ENCODE peak calls at places on chromosomes 1 and 21, in five cellular contexts. Q is pulmonary artery endothelial cell, M is B cell, T is C1 segment of cervical spinal cord, P is skeletal muscle cell. C is an unnamed sample.

GRCh38 chr1:34066921-34067603 is 98.0 kb downstream of the CSMD2 start:
- DNase-seq in Q (no peak), M (no peak), T (no peak), P (peak), C (no peak)

GRCh38 chr21:44871576-44872265 is 1.8 kb downstream of the PTTG1IP start:
- DNase-seq in Q (no peak), M (no peak), T (peak), P (no peak), C (no peak)

GRCh38 chr1:15154480-15155036 is 1.0 kb downstream of the TMEM51 start:
- DNase-seq in Q (no peak), M (no peak), T (no peak), P (no peak), C (no peak)

GRCh38 chr21:44523567-44524181 is 16.3 kb downstream of the KRTAP10-1 start:
- DNase-seq in Q (no peak), M (no peak), T (no peak), P (no peak), C (no peak)

GRCh38 chr1:26882696-26883095 is 7.4 kb downstream of the GPN2 start:
- DNase-seq in Q (no peak), M (no peak), T (no peak), P (no peak), C (no peak)

GRCh38 chr1:94949681-94950661 is 23.1 kb upstream of the CNN3 start:
- DNase-seq in Q (no peak), M (no peak), T (no peak), P (no peak), C (no peak)

GRCh38 chr1:15384301-15384901 is 25.3 kb upstream of the EFHD2 start:
- DNase-seq in Q (no peak), M (no peak), T (no peak), P (no peak), C (no peak)

GRCh38 chr1:193579323-193579722 is 392.9 kb upstream of the B3GALT2 start:
- DNase-seq in Q (no peak), M (no peak), T (no peak), P (no peak), C (no peak)

GRCh38 chr1:31669786-31670582 is 25.3 kb upstream of the PEF1 start:
- DNase-seq in Q (peak), M (peak), T (peak), P (no peak), C (no peak)

GRCh38 chr1:235558783-235559182 is 54.5 kb upstream of the B3GALNT2 start:
- DNase-seq in Q (no peak), M (no peak), T (no peak), P (no peak), C (no peak)

GRCh38 chr1:161196521-161197451 is 2.1 kb downstream of the ADAMTS4 start:
- DNase-seq in Q (no peak), M (no peak), T (no peak), P (peak), C (no peak)

GRCh38 chr1:67211589-67212563 is 45.6 kb downstream of the IL23R start:
- DNase-seq in Q (no peak), M (peak), T (no peak), P (no peak), C (no peak)

GRCh38 chr1:117051224-117052064 is 8.7 kb upstream of the TTF2 start:
- DNase-seq in Q (no peak), M (peak), T (no peak), P (no peak), C (no peak)

GRCh38 chr1:81801834-81802531 is 1.2 kb downstream of the ADGRL2 start:
- DNase-seq in Q (no peak), M (no peak), T (no peak), P (no peak), C (no peak)

GRCh38 chr1:1684031-1684681 is 8.4 kb downstream of the SLC35E2B start:
- DNase-seq in Q (no peak), M (no peak), T (no peak), P (no peak), C (no peak)

GRCh38 chr1:93815738-93816110 is 63.3 kb downstream of the DNTTIP2 start:
- DNase-seq in Q (no peak), M (no peak), T (no peak), P (no peak), C (no peak)

GRCh38 chr1:112144738-112145426 is 155.4 kb upstream of the KCND3 start:
- DNase-seq in Q (no peak), M (no peak), T (no peak), P (no peak), C (no peak)

GRCh38 chr1:200346744-200347143 is 63.1 kb downstream of the ZNF281 start:
- DNase-seq in Q (no peak), M (no peak), T (no peak), P (no peak), C (no peak)

GRCh38 chr1:39258925-39259244 is 54.4 kb downstream of the MACF1 start:
- DNase-seq in Q (no peak), M (no peak), T (no peak), P (no peak), C (no peak)

GRCh38 chr1:63135174-63135512 is 187.2 kb upstream of the FOXD3 start:
- DNase-seq in Q (no peak), M (no peak), T (no peak), P (no peak), C (no peak)

GRCh38 chr1:36453600-36454388 is 3.5 kb upstream of the OSCP1 start:
- DNase-seq in Q (no peak), M (no peak), T (no peak), P (no peak), C (no peak)

GRCh38 chr1:98388431-98388830 is 273.1 kb upstream of the SNX7 start:
- DNase-seq in Q (peak), M (no peak), T (no peak), P (peak), C (peak)

GRCh38 chr1:224996266-224996665 is 66.8 kb downstream of the DNAH14 start:
- DNase-seq in Q (no peak), M (no peak), T (no peak), P (no peak), C (no peak)

GRCh38 chr1:154431586-154432373 is 26.6 kb downstream of the IL6R start:
- DNase-seq in Q (no peak), M (no peak), T (no peak), P (peak), C (no peak)

GRCh38 chr1:178283409-178283808 is 189.5 kb downstream of the RASAL2 start:
- DNase-seq in Q (no peak), M (no peak), T (no peak), P (peak), C (no peak)